ENCODE peak calls at places on chromosomes 5 and 9, in four cellular contexts. One of them, this sample, is unnamed.

GRCh38 chr5:161547573-161548471 is 1.3 kb upstream of the GABRB2 start:
- DNase-seq in K562: no peak
- DNase-seq in GM12878: no peak
- DNase-seq in HepG2: no peak
- DNase-seq in this sample: no peak

GRCh38 chr5:171418982-171419662 is at the start of gene FGF18:
- DNase-seq in K562: peak
- DNase-seq in GM12878: no peak
- DNase-seq in HepG2: peak
- DNase-seq in this sample: peak

GRCh38 chr9:75869236-75869635 is 21.2 kb upstream of the PCSK5 start:
- DNase-seq in HepG2: no peak
- DNase-seq in GM12878: no peak
- DNase-seq in K562: no peak
- DNase-seq in this sample: no peak

GRCh38 chr5:90424245-90424644 is 14.7 kb upstream of the CETN3 start:
- DNase-seq in GM12878: no peak
- DNase-seq in K562: no peak
- DNase-seq in HepG2: no peak
- DNase-seq in this sample: no peak

GRCh38 chr5:109601736-109602135 is 88.0 kb upstream of the MAN2A1 start:
- DNase-seq in K562: no peak
- DNase-seq in HepG2: no peak
- DNase-seq in GM12878: no peak
- DNase-seq in this sample: no peak

GRCh38 chr5:2199697-2200096 is 317.0 kb upstream of the IRX4 start:
- DNase-seq in HepG2: no peak
- DNase-seq in K562: no peak
- DNase-seq in GM12878: no peak
- DNase-seq in this sample: no peak

GRCh38 chr5:61098251-61098650 is 64.0 kb downstream of the SMIM15 start:
- DNase-seq in HepG2: no peak
- DNase-seq in GM12878: no peak
- DNase-seq in K562: peak
- DNase-seq in this sample: no peak

GRCh38 chr9:96491079-96491879 is 41.3 kb downstream of the HABP4 start:
- DNase-seq in GM12878: no peak
- DNase-seq in HepG2: peak
- DNase-seq in K562: no peak
- DNase-seq in this sample: peak

GRCh38 chr5:12570688-12571087 is 666.4 kb upstream of the CTNND2 start:
- DNase-seq in GM12878: no peak
- DNase-seq in K562: no peak
- DNase-seq in HepG2: no peak
- DNase-seq in this sample: no peak

GRCh38 chr9:4689687-4690104 is 10.3 kb downstream of the CDC37L1 start:
- DNase-seq in HepG2: no peak
- DNase-seq in GM12878: peak
- DNase-seq in K562: no peak
- DNase-seq in this sample: no peak

GRCh38 chr9:114691956-114692295 is 9.9 kb upstream of the TEX48 start:
- DNase-seq in HepG2: no peak
- DNase-seq in GM12878: no peak
- DNase-seq in K562: no peak
- DNase-seq in this sample: no peak

GRCh38 chr5:157670662-157671591 is at the start of gene C5orf52:
- DNase-seq in K562: no peak
- DNase-seq in HepG2: peak
- DNase-seq in GM12878: peak
- DNase-seq in this sample: no peak

GRCh38 chr9:131545003-131545785 is at the start of gene PRRT1B:
- DNase-seq in GM12878: no peak
- DNase-seq in HepG2: peak
- DNase-seq in K562: no peak
- DNase-seq in this sample: no peak

GRCh38 chr9:93304574-93305496 is 120.9 kb downstream of the WNK2 start:
- DNase-seq in GM12878: no peak
- DNase-seq in K562: peak
- DNase-seq in HepG2: peak
- DNase-seq in this sample: no peak

GRCh38 chr5:83785176-83785668 is 64.6 kb upstream of the HAPLN1 start:
- DNase-seq in K562: no peak
- DNase-seq in HepG2: no peak
- DNase-seq in GM12878: no peak
- DNase-seq in this sample: no peak

GRCh38 chr5:54965806-54966205 is 19.6 kb downstream of the ESM1 start:
- DNase-seq in GM12878: no peak
- DNase-seq in HepG2: no peak
- DNase-seq in K562: no peak
- DNase-seq in this sample: no peak

GRCh38 chr5:72512179-72512860 is 5.1 kb upstream of the ZNF366 start:
- DNase-seq in GM12878: no peak
- DNase-seq in HepG2: no peak
- DNase-seq in K562: no peak
- DNase-seq in this sample: no peak

GRCh38 chr9:129223551-129224208 is 45.6 kb upstream of the IER5L start:
- DNase-seq in HepG2: peak
- DNase-seq in GM12878: no peak
- DNase-seq in K562: no peak
- DNase-seq in this sample: no peak

GRCh38 chr9:86792136-86792535 is 155.2 kb downstream of the GAS1 start:
- DNase-seq in HepG2: no peak
- DNase-seq in GM12878: no peak
- DNase-seq in K562: no peak
- DNase-seq in this sample: peak

GRCh38 chr9:79581794-79582193 is 10.0 kb downstream of the TLE4 start:
- DNase-seq in K562: no peak
- DNase-seq in GM12878: no peak
- DNase-seq in HepG2: peak
- DNase-seq in this sample: no peak

GRCh38 chr9:137371966-137372651 is 50.9 kb downstream of the EXD3 start:
- DNase-seq in HepG2: no peak
- DNase-seq in K562: no peak
- DNase-seq in GM12878: no peak
- DNase-seq in this sample: no peak

GRCh38 chr9:73154271-73154670 is 2.6 kb downstream of the ANXA1 start:
- DNase-seq in GM12878: no peak
- DNase-seq in K562: no peak
- DNase-seq in HepG2: no peak
- DNase-seq in this sample: no peak

GRCh38 chr5:73940026-73940425 is 314.0 kb downstream of the ARHGEF28 start:
- DNase-seq in K562: no peak
- DNase-seq in GM12878: no peak
- DNase-seq in HepG2: no peak
- DNase-seq in this sample: no peak

GRCh38 chr9:79565245-79565644 is 6.5 kb upstream of the TLE4 start:
- DNase-seq in HepG2: no peak
- DNase-seq in K562: no peak
- DNase-seq in GM12878: peak
- DNase-seq in this sample: no peak

GRCh38 chr5:125660231-125660895 is 762.8 kb upstream of the GRAMD2B start:
- DNase-seq in GM12878: no peak
- DNase-seq in HepG2: no peak
- DNase-seq in K562: no peak
- DNase-seq in this sample: no peak

GRCh38 chr5:88661870-88662207 is 221.1 kb downstream of the MEF2C start:
- DNase-seq in K562: no peak
- DNase-seq in HepG2: no peak
- DNase-seq in GM12878: no peak
- DNase-seq in this sample: no peak

DNA sequence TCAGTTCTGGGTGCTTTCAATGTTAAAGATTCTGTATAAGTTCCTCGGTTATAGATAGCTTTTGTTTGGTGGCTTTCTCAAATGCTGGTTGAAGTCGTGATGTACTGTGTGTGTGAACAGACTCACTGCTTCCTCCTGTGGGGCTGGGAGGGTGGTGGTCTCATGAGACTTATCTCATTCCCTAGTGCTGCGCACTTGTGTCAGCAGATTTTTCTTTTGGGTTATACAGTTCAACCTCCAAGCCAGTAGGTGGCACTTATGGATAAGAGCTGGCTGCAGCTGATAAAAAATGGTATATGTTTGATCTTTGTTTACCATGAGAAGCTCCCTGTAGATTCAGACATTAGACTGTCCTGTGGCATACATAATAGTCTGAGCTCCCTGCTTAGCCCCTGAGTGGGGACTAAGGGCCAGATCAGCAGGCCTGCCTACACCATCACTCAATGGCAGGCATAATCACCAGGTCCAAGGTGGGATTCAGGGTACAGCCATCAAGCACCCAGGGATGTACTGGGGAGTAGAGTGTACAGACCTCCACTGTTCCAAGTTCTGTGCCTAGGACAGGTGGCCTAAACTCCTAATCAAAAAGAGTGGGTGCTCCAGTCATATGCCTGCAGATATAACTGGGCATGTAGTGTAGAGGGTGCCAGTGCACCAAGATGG is 174.2 kb downstream of the OXCT1 start:
- DNase-seq in K562: no peak
- DNase-seq in HepG2: no peak
- DNase-seq in GM12878: no peak
- DNase-seq in this sample: no peak
- TF ChIP-seq CTCF in K562: peak
- TF ChIP-seq CTCF in HepG2: peak
- TF ChIP-seq CTCF in GM12878: peak
- TF ChIP-seq CTCF in this sample: peak

DNA sequence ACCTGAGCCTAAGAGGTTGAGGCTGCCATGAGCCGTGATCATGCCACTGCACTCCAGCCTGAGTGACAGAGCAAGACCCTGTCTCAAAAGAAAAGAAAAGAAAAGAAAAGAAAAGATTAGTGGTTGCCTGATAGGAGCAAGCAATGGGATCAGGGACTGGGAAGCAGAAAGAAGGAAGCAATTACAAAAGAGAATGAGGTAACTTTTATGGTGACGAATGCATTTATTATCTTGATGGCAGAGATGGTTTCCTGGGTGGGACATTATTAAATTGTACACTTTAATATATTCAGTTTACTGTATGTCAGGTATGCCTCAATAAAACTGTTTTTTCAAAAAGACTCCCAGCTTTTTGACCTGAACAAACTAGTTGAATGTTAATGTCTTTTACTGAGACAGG is 7.5 kb upstream of the PFDN1 start:
- DNase-seq in GM12878: no peak
- DNase-seq in HepG2: no peak
- DNase-seq in K562: no peak
- DNase-seq in this sample: no peak
- TF ChIP-seq YY1 in GM12878: no peak
- TF ChIP-seq YY1 in HepG2: no peak
- TF ChIP-seq YY1 in K562: no peak
- TF ChIP-seq YY1 in this sample: no peak

GRCh38 chr5:100590867-100591266 is 55.7 kb downstream of the FAM174A start:
- DNase-seq in HepG2: no peak
- DNase-seq in GM12878: no peak
- DNase-seq in K562: no peak
- DNase-seq in this sample: no peak

GRCh38 chr5:100595152-100595811 is 60.1 kb downstream of the FAM174A start:
- DNase-seq in GM12878: no peak
- DNase-seq in HepG2: peak
- DNase-seq in K562: no peak
- DNase-seq in this sample: no peak

GRCh38 chr5:100600289-100600994 is 65.3 kb downstream of the FAM174A start:
- DNase-seq in GM12878: no peak
- DNase-seq in K562: no peak
- DNase-seq in HepG2: no peak
- DNase-seq in this sample: no peak

GRCh38 chr5:100595812-100596173 is 60.6 kb downstream of the FAM174A start:
- DNase-seq in HepG2: no peak
- DNase-seq in K562: no peak
- DNase-seq in GM12878: no peak
- DNase-seq in this sample: no peak
- TF ChIP-seq CTCF in HepG2: no peak
- TF ChIP-seq CTCF in K562: no peak
- TF ChIP-seq CTCF in GM12878: no peak
- TF ChIP-seq CTCF in this sample: no peak

GRCh38 chr9:123424131-123424530 is 68.1 kb downstream of the CRB2 start:
- DNase-seq in GM12878: no peak
- DNase-seq in K562: no peak
- DNase-seq in HepG2: no peak
- DNase-seq in this sample: no peak
- TF ChIP-seq YY1 in GM12878: no peak
- TF ChIP-seq YY1 in K562: no peak
- TF ChIP-seq YY1 in HepG2: no peak
- TF ChIP-seq YY1 in this sample: no peak

DNA sequence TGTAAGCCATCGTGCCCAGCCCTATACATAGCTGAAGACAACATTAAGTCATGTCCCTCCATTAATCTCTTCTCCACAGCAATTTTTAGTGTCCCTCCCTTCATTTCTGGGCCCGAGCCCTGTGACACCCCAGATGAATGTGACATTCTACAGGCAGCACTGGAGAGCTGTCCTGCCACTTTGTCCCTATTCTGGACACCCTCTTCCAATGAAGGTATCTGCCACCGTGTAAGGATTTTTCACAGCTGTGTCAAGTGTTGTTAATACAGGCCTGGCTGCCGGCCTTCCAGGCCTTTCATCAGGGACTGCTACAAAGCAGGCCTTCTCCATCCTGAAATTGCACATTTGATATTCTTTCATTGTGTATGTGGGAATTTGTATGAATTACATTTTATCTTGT is 62.0 kb upstream of the SLC28A3 start:
- DNase-seq in GM12878: no peak
- DNase-seq in HepG2: no peak
- DNase-seq in K562: no peak
- DNase-seq in this sample: no peak
- TF ChIP-seq CTCF in GM12878: no peak
- TF ChIP-seq CTCF in HepG2: no peak
- TF ChIP-seq CTCF in K562: no peak
- TF ChIP-seq CTCF in this sample: no peak

GRCh38 chr5:179266291-179267070 is 78.8 kb downstream of the ADAMTS2 start:
- DNase-seq in HepG2: no peak
- DNase-seq in K562: no peak
- DNase-seq in GM12878: no peak
- DNase-seq in this sample: no peak
- TF ChIP-seq YY1 in HepG2: no peak
- TF ChIP-seq YY1 in K562: no peak
- TF ChIP-seq YY1 in GM12878: no peak
- TF ChIP-seq YY1 in this sample: no peak

GRCh38 chr5:67831081-67831480 is 384.5 kb upstream of the PIK3R1 start:
- DNase-seq in K562: no peak
- DNase-seq in GM12878: no peak
- DNase-seq in HepG2: no peak
- DNase-seq in this sample: no peak

GRCh38 chr5:67824852-67825251 is 390.7 kb upstream of the PIK3R1 start:
- DNase-seq in K562: no peak
- DNase-seq in GM12878: no peak
- DNase-seq in HepG2: no peak
- DNase-seq in this sample: no peak

GRCh38 chr5:67826296-67826695 is 389.3 kb upstream of the PIK3R1 start:
- DNase-seq in HepG2: no peak
- DNase-seq in GM12878: no peak
- DNase-seq in K562: no peak
- DNase-seq in this sample: no peak

DNA sequence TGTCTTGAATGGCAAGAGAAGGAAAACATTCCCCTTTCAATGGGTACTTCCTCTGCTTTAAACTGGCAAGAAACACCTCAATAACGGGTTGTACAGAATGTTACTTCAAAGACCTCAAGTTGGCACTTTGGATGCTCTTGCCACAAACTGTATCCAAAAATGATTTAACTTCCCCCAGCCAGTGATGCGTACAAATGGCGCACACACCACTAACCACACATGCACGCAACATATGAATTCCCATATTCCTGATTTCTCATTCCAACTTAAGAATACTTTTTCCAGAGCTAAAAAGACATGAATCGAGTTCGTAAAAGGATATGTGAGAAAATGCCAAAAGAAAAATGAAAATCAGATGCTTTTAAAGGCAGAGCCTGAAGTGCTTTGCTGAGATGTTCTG is 388.0 kb upstream of the PIK3R1 start:
- DNase-seq in K562: no peak
- DNase-seq in GM12878: no peak
- DNase-seq in HepG2: no peak
- DNase-seq in this sample: no peak
- TF ChIP-seq CTCF in K562: no peak
- TF ChIP-seq CTCF in GM12878: no peak
- TF ChIP-seq CTCF in HepG2: no peak
- TF ChIP-seq CTCF in this sample: no peak